ENCODE peak calls at places on chromosome 6, in nine cellular contexts. G is Panc1; Q is neural progenitor cell; W is suprapubic skin; R is naive thymus-derived CD4-positive, alpha-beta T cell; U is HCT116; C is transverse colon; S is endothelial cell of umbilical vein; O is fibroblast of mammary gland. Y is an unnamed sample.

GRCh38 chr6:12577124-12577845 is 139.3 kb upstream of the PHACTR1 start:
- DNase-seq in G (no peak), Q (peak; percentile 21), W (no peak), R (no peak), U (no peak), C (no peak), S (no peak), O (no peak), Y (no peak)

GRCh38 chr6:168908887-168909286 is 344.8 kb downstream of the THBS2 start:
- DNase-seq in G (no peak), Q (no peak), W (no peak), R (no peak), U (no peak), C (no peak), S (no peak), O (peak; percentile 94), Y (no peak)

GRCh38 chr6:18495236-18495635 is 108.1 kb downstream of the RNF144B start:
- DNase-seq in G (no peak), Q (no peak), W (no peak), R (no peak), U (no peak), C (no peak), S (no peak), O (no peak), Y (no peak)

GRCh38 chr6:21079468-21080048 is 514.0 kb upstream of the SOX4 start:
- DNase-seq in G (no peak), Q (no peak), W (no peak), R (no peak), U (no peak), C (no peak), S (no peak), O (peak; percentile 16), Y (no peak)

GRCh38 chr6:36625161-36625919 is 31.2 kb downstream of the SRSF3 start:
- DNase-seq in G (no peak), Q (peak; percentile 1), W (peak; percentile 45), R (no peak), U (no peak), C (peak; percentile 8), S (no peak), O (peak; percentile 77), Y (no peak)

GRCh38 chr6:110654096-110654820 is 161.0 kb downstream of the CDK19 start:
- DNase-seq in G (peak; percentile 33), Q (no peak), W (no peak), R (no peak), U (no peak), C (no peak), S (no peak), O (peak; percentile 44), Y (no peak)

GRCh38 chr6:136525586-136526195 is 24.5 kb downstream of the MAP7 start:
- DNase-seq in G (no peak), Q (peak; percentile 30), W (no peak), R (no peak), U (no peak), C (no peak), S (no peak), O (no peak), Y (peak; percentile 62)

GRCh38 chr6:33136310-33136895 is 55.9 kb downstream of the COL11A2 start:
- DNase-seq in G (no peak), Q (no peak), W (no peak), R (no peak), U (no peak), C (no peak), S (no peak), O (no peak), Y (no peak)

GRCh38 chr6:47484616-47485015 is 7.0 kb downstream of the CD2AP start:
- DNase-seq in G (no peak), Q (no peak), W (no peak), R (no peak), U (peak; percentile 22), C (no peak), S (no peak), O (peak; percentile 92), Y (no peak)

GRCh38 chr6:130681028-130681427 is 146.2 kb upstream of the SMLR1 start:
- DNase-seq in G (no peak), Q (no peak), W (no peak), R (no peak), U (no peak), C (no peak), S (peak; percentile 83), O (peak; percentile 86), Y (no peak)

GRCh38 chr6:32865724-32866443 is 11.9 kb downstream of the PSMB9 start:
- DNase-seq in G (no peak), Q (no peak), W (no peak), R (no peak), U (no peak), C (no peak), S (no peak), O (no peak), Y (no peak)

GRCh38 chr6:3139090-3139903 is 18.0 kb downstream of the TUBB2A start:
- DNase-seq in G (no peak), Q (no peak), W (peak; percentile 79), R (no peak), U (no peak), C (peak; percentile 79), S (no peak), O (peak; percentile 85), Y (no peak)

GRCh38 chr6:54586251-54586650 is 260.3 kb upstream of the FAM83B start:
- DNase-seq in G (no peak), Q (no peak), W (no peak), R (no peak), U (no peak), C (no peak), S (peak; percentile 19), O (peak; percentile 53), Y (no peak)

GRCh38 chr6:45327956-45328522 is at the start of gene RUNX2:
- DNase-seq in G (no peak), Q (no peak), W (no peak), R (no peak), U (no peak), C (no peak), S (no peak), O (peak; percentile 95), Y (no peak)
- H3K4me3 ChIP-seq in G (no peak within 1 kb of the TSS), Q (no peak within 1 kb of the TSS), W (no peak within 1 kb of the TSS), R (peak within 1 kb of the TSS; percentile 25), U (no peak within 1 kb of the TSS), C (no peak within 1 kb of the TSS), S (no peak within 1 kb of the TSS), O (peak within 1 kb of the TSS; percentile 46), Y (no peak within 1 kb of the TSS)

DNA sequence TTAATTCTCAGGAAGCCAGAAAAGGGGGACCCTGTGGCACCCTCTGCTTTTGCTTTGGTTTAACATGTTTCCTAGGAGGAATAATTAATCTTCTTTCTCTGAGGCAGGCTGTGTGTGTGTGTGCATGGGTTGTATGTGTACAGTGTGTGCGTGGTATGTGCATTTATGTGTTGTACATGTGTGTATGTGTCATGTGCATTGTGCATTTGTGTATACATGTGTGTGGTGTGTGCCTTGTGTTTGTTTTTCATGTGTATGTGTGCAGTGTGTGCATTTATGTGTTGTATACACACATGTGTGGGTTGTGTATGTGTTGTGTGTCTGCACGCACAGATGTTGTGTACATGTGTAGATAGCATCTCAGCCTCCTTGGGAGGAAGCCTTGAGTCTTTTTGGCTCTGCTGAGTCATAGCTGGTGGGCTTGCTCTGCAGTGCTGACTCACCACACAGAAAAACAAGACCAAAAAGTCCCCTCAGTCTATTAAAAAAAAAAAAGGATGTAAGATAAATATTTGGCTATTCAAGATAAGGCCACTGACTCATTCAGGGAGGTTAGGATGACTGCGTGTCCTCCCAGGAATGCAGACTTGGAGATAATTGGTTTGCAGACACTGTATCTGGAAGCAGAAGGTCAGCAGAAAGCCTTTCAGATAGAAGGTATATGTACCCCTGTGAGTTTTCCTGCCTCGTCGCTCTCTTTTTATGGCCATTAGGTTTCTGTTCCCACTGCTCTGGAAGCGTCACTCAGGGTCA is 58.6 kb downstream of the SYNJ2 start:
- DNase-seq in G (peak; percentile 82), Q (no peak), W (peak; percentile 54), R (no peak), U (peak; percentile 83), C (no peak), S (peak; percentile 99), O (peak; percentile 99), Y (no peak)
- H3K4me3 ChIP-seq in G (no peak overlapping the region), Q (no peak overlapping the region), W (no peak overlapping the region), R (no peak overlapping the region), U (peak overlapping the region; percentile 15), C (no peak overlapping the region), S (no peak overlapping the region), O (no peak overlapping the region), Y (no peak overlapping the region)

GRCh38 chr6:30614843-30615218 is 2.2 kb downstream of the PPP1R10 start:
- DNase-seq in G (peak; percentile 86), Q (peak; percentile 96), W (peak; percentile 90), R (peak; percentile 42), U (peak; percentile 93), C (peak; percentile 88), S (peak; percentile 98), O (peak; percentile 98), Y (peak; percentile 92)

GRCh38 chr6:30614044-30614842 is 2.8 kb downstream of the PPP1R10 start:
- DNase-seq in G (no peak), Q (peak; percentile 11), W (no peak), R (no peak), U (no peak), C (no peak), S (peak; percentile 14), O (no peak), Y (no peak)

GRCh38 chr6:30612213-30612612 is 4.8 kb downstream of the PPP1R10 start:
- DNase-seq in G (no peak), Q (peak; percentile 26), W (no peak), R (no peak), U (no peak), C (no peak), S (no peak), O (peak; percentile 61), Y (no peak)

GRCh38 chr6:30612687-30613248 is 4.3 kb downstream of the PPP1R10 start:
- DNase-seq in G (no peak), Q (peak; percentile 32), W (no peak), R (no peak), U (no peak), C (no peak), S (no peak), O (peak; percentile 65), Y (no peak)

DNA sequence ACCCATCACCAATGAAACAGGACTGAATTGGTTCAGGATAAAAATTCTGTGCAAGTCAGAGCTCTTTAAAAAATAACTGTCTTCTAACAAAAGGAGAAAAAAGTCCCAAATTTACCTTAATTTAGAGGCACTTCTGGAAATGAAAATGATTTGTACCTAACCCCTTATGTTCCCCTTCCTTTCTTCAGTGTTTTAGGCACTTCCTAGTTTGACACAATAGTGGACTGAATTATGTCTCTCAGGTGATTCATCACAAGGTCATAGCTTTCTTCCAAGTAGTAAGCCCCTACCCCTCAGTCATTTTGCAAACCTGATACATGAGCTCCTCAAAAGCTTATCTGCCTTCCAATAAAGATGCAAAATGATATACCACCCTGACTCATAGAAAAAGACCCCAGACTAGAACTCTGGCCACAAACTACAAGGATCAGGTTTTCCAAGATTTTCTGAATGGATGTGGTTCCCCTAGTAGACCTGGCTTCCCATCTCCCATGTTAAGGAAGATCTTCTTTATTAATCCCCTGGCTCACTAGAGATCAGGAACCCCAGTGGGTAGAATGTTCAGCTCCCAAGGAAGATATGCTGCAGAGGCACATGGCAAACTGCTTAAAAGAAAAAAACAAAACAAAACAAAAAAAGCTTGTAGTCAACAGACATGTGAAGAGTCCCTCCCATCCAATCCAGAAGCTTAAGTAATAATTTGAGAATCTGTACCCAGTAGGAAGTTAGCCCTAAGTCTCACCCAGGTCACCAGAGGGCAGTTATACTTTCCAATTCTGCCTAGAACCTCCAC is 3.6 kb downstream of the PPP1R10 start:
- DNase-seq in G (no peak), Q (no peak), W (no peak), R (no peak), U (no peak), C (no peak), S (peak; percentile 24), O (peak; percentile 60), Y (no peak)
- H3K4me3 ChIP-seq in G (no peak overlapping the region), Q (peak overlapping the region; percentile 77), W (peak overlapping the region; percentile 90), R (no peak overlapping the region), U (no peak overlapping the region), C (no peak overlapping the region), S (no peak overlapping the region), O (no peak overlapping the region), Y (no peak overlapping the region)

GRCh38 chr6:122285292-122285913 is 114.0 kb upstream of the HSF2 start:
- DNase-seq in G (no peak), Q (no peak), W (no peak), R (no peak), U (no peak), C (no peak), S (no peak), O (peak; percentile 25), Y (no peak)
- H3K4me3 ChIP-seq in G (no peak overlapping the region), Q (no peak overlapping the region), W (no peak overlapping the region), R (no peak overlapping the region), U (no peak overlapping the region), C (no peak overlapping the region), S (no peak overlapping the region), O (no peak overlapping the region), Y (no peak overlapping the region)

Y was measured in HAP-1.